ENCODE peak calls at places on chromosomes 6 and 20, in eight cellular contexts. N, M, C, K, P, F, O and B are unnamed samples.

GRCh38 chr6:24571361-24571760 is 74.6 kb downstream of the KIAA0319 start:
- DNase-seq in C (no peak), F (no peak), M (no peak), K (no peak), N (no peak), P (no peak), O (no peak), B (no peak)

GRCh38 chr6:140966676-140967075 is 1166.0 kb upstream of the GJE1 start:
- DNase-seq in K (no peak), O (no peak), P (no peak), M (no peak), F (no peak), C (no peak), N (no peak), B (no peak)

GRCh38 chr6:36829919-36830544 is 9.2 kb downstream of the CPNE5 start:
- DNase-seq in O (no peak), F (peak; percentile 65), M (peak; percentile 84), N (peak; percentile 65), K (no peak), C (no peak), P (no peak), B (no peak)

GRCh38 chr20:51318058-51318960 is 224.2 kb downstream of the NFATC2 start:
- DNase-seq in N (no peak), P (no peak), O (no peak), M (no peak), C (no peak), K (peak; percentile 41), F (peak; percentile 57), B (no peak)

GRCh38 chr6:163600781-163601180 is 186.3 kb downstream of the QKI start:
- DNase-seq in F (no peak), P (no peak), C (no peak), K (no peak), N (no peak), O (no peak), M (no peak), B (no peak)

GRCh38 chr6:16224409-16224808 is 14.0 kb upstream of the GMPR start:
- DNase-seq in O (no peak), P (no peak), C (no peak), M (no peak), N (no peak), K (no peak), F (no peak), B (no peak)

GRCh38 chr6:97765480-97765879 is 482.5 kb upstream of the MMS22L start:
- DNase-seq in C (no peak), K (peak; percentile 15), M (no peak), P (no peak), N (peak; percentile 83), O (peak; percentile 12), F (no peak), B (no peak)

GRCh38 chr6:117417851-117418250 is 7.9 kb downstream of the ROS1 start:
- DNase-seq in K (no peak), P (no peak), O (no peak), F (no peak), M (no peak), C (no peak), N (peak; percentile 51), B (no peak)

GRCh38 chr20:46221271-46221670 is 87.0 kb downstream of the CDH22 start:
- DNase-seq in M (no peak), C (no peak), F (no peak), N (no peak), O (no peak), P (no peak), K (no peak), B (no peak)

GRCh38 chr6:100171533-100172321 is 177.7 kb upstream of the MCHR2 start:
- DNase-seq in K (no peak), C (no peak), F (no peak), O (peak; percentile 7), P (no peak), M (no peak), N (peak; percentile 92), B (peak; percentile 56)

GRCh38 chr6:145096846-145097245 is 638.5 kb downstream of the EPM2A start:
- DNase-seq in O (no peak), C (no peak), P (no peak), N (no peak), M (no peak), F (no peak), K (no peak), B (no peak)

GRCh38 chr6:27250955-27251671 is 3.6 kb downstream of the PRSS16 start:
- DNase-seq in F (peak; percentile 95), P (peak; percentile 92), K (peak; percentile 52), C (peak; percentile 87), N (peak; percentile 55), M (no peak), O (peak; percentile 26), B (peak; percentile 84)

GRCh38 chr20:36676701-36677421 is 30.9 kb upstream of the SLA2 start:
- DNase-seq in M (no peak), P (peak; percentile 74), O (no peak), C (no peak), F (peak; percentile 95), K (no peak), N (no peak), B (no peak)

GRCh38 chr6:27651371-27651732 is 178.4 kb upstream of the ZNF184 start:
- DNase-seq in N (peak; percentile 53), F (peak; percentile 50), P (no peak), K (peak; percentile 30), O (no peak), M (no peak), C (no peak), B (no peak)

GRCh38 chr6:90098637-90099036 is 198.0 kb downstream of the BACH2 start:
- DNase-seq in C (no peak), F (no peak), O (no peak), M (peak; percentile 43), P (no peak), K (no peak), N (peak; percentile 61), B (no peak)

GRCh38 chr6:43173496-43174262 is 2.6 kb downstream of the SRF start:
- DNase-seq in M (no peak), P (no peak), N (peak; percentile 30), O (no peak), K (no peak), C (no peak), F (no peak), B (no peak)

GRCh38 chr6:43174263-43175112 is 3.4 kb downstream of the SRF start:
- DNase-seq in N (peak; percentile 99), M (peak; percentile 99), F (peak; percentile 99), C (peak; percentile 98), O (peak; percentile 99), K (peak; percentile 99), P (peak; percentile 95), B (peak; percentile 91)

GRCh38 chr6:43178150-43178549 is 3.8 kb upstream of the CUL9 start:
- DNase-seq in N (no peak), F (no peak), P (no peak), O (no peak), K (no peak), M (no peak), C (no peak), B (no peak)

GRCh38 chr6:43175676-43176422 is 4.8 kb downstream of the SRF start:
- DNase-seq in O (no peak), P (no peak), C (no peak), F (no peak), M (no peak), N (no peak), K (no peak), B (no peak)

GRCh38 chr6:43176423-43176786 is 5.3 kb downstream of the SRF start:
- DNase-seq in M (no peak), N (no peak), O (no peak), K (no peak), F (no peak), P (no peak), C (no peak), B (no peak)
- H3K36me3 ChIP-seq in M (peaks cover 55% of the 10 kb centered on the region), N (peaks cover 36% of the 10 kb centered on the region), O (peaks cover 6% of the 10 kb centered on the region), K (peaks cover 43% of the 10 kb centered on the region), F (no peaks in the 10 kb centered on the region), P (peaks cover 53% of the 10 kb centered on the region), C (peaks cover 5% of the 10 kb centered on the region), B (peaks cover 30% of the 10 kb centered on the region)

DNA sequence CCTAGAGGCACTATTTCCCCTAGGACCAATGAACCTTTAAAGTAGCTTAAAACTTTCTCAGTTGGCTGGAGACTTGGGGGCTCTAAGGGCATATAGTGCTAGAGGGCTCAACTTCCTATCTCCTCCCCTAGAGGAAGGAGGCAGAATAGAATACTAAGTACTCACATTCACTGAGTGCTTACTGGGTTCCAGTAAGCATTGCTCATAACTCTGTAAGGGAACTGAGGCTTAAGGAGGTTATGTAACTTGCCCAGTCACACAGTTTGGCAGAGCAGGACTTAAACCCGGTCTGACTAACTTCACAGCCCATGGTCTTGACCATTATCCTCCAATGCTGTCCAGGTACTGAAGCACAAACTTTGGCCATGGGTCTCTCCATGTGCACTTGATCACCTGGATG is 12.5 kb downstream of the SESN1 start:
- DNase-seq in N (peak; percentile 51), C (no peak), M (no peak), P (no peak), O (no peak), K (no peak), F (no peak), B (no peak)
- H3K4me3 ChIP-seq in N (no peak overlapping the region), C (no peak overlapping the region), M (no peak overlapping the region), P (no peak overlapping the region), O (no peak overlapping the region), K (no peak overlapping the region), F (no peak overlapping the region), B (no peak overlapping the region)

GRCh38 chr6:28841290-28841689 is 82.5 kb downstream of the TRIM27 start:
- DNase-seq in K (no peak), M (no peak), N (no peak), P (no peak), C (no peak), O (no peak), F (no peak), B (no peak)

GRCh38 chr6:28839443-28840120 is 84.2 kb downstream of the TRIM27 start:
- DNase-seq in F (no peak), N (no peak), K (no peak), M (no peak), O (no peak), P (no peak), C (no peak), B (no peak)

GRCh38 chr6:28838289-28838633 is 85.5 kb downstream of the TRIM27 start:
- DNase-seq in P (no peak), C (peak; percentile 79), F (peak; percentile 87), M (peak; percentile 37), N (peak; percentile 46), K (peak; percentile 59), O (peak; percentile 2), B (no peak)

GRCh38 chr6:28838634-28839442 is 84.9 kb downstream of the TRIM27 start:
- DNase-seq in K (peak; percentile 85), F (peak; percentile 92), M (peak; percentile 82), O (peak; percentile 25), N (peak; percentile 83), P (peak; percentile 94), C (peak; percentile 84), B (peak; percentile 89)
- TF ChIP-seq CTCF in K (peak; percentile 86), F (peak; percentile 66), M (peak; percentile 48), O (peak; percentile 82), N (peak; percentile 65), P (peak; percentile 30), C (peak; percentile 64), B (peak; percentile 79)

GRCh38 chr6:42984001-42984923 is at the start of gene PPP2R5D:
- DNase-seq in F (peak; percentile 99), O (peak; percentile 96), P (peak; percentile 96), N (peak; percentile 98), C (peak; percentile 98), K (peak; percentile 99), M (peak; percentile 98), B (peak; percentile 92)
- H3K36me3 ChIP-seq in F (no peaks in the 10 kb centered on the region), O (no peaks in the 10 kb centered on the region), P (peaks cover 4% of the 10 kb centered on the region), N (peaks cover 3% of the 10 kb centered on the region), C (no peaks in the 10 kb centered on the region), K (peaks cover 1% of the 10 kb centered on the region), M (peaks cover 10% of the 10 kb centered on the region), B (no peaks in the 10 kb centered on the region)

GRCh38 chr6:106082735-106083398 is 3.3 kb upstream of the PRDM1 start:
- DNase-seq in F (no peak), O (no peak), K (peak; percentile 47), P (no peak), M (no peak), N (peak; percentile 85), C (no peak), B (no peak)
- H3K4me3 ChIP-seq in F (no peak overlapping the region), O (no peak overlapping the region), K (no peak overlapping the region), P (no peak overlapping the region), M (no peak overlapping the region), N (no peak overlapping the region), C (no peak overlapping the region), B (no peak overlapping the region)